ENCODE peak calls at places on chromosomes 7 and 10, in four cellular contexts. Z is neuronal stem cell, P is IMR-90, U is trophoblast cell. O is an unnamed sample.
A peak's percentile ranks its signal among the peaks of the same experiment; 100 is the strongest.

GRCh38 chr7:55132890-55133551 is 114.2 kb downstream of the EGFR start:
- DNase-seq in Z (no peak), P (peak; percentile 100), U (peak; percentile 97), O (peak; percentile 99)

GRCh38 chr7:73526892-73527821 is 5.1 kb upstream of the BAZ1B start:
- DNase-seq in Z (no peak), P (no peak), U (peak; percentile 17), O (no peak)

GRCh38 chr7:51289608-51290370 is 26.8 kb downstream of the COBL start:
- DNase-seq in Z (no peak), P (no peak), U (no peak), O (no peak)

GRCh38 chr10:95601116-95601719 is 40.0 kb upstream of the SORBS1 start:
- DNase-seq in Z (peak; percentile 82), P (peak; percentile 84), U (peak; percentile 81), O (peak; percentile 85)

GRCh38 chr10:5933909-5934546 is 43.3 kb downstream of the IL15RA start:
- DNase-seq in Z (no peak), P (no peak), U (no peak), O (no peak)

GRCh38 chr10:74837750-74838149 is 11.3 kb downstream of the KAT6B start:
- DNase-seq in Z (no peak), P (no peak), U (no peak), O (no peak)

GRCh38 chr10:100518761-100519241 is 860 bp downstream of the SEC31B start:
- DNase-seq in Z (peak; percentile 58), P (peak; percentile 70), U (peak; percentile 73), O (peak; percentile 78)

GRCh38 chr10:8417631-8418030 is 363.1 kb downstream of the GATA3 start:
- DNase-seq in Z (no peak), P (no peak), U (no peak), O (peak; percentile 28)

GRCh38 chr7:35647171-35647574 is 47.8 kb downstream of the HERPUD2 start:
- DNase-seq in Z (peak; percentile 33), P (peak; percentile 36), U (no peak), O (peak; percentile 63)

GRCh38 chr10:5985029-5985428 is 7.7 kb upstream of the IL15RA start:
- DNase-seq in Z (no peak), P (no peak), U (no peak), O (no peak)

GRCh38 chr10:108095932-108096925 is 931.7 kb upstream of the SORCS1 start:
- DNase-seq in Z (no peak), P (no peak), U (no peak), O (no peak)

GRCh38 chr10:99654791-99655190 is 4.5 kb upstream of the ENTPD7 start:
- DNase-seq in Z (no peak), P (no peak), U (peak; percentile 89), O (no peak)

GRCh38 chr7:156435486-156436231 is 204.9 kb upstream of the RNF32 start:
- DNase-seq in Z (no peak), P (no peak), U (no peak), O (no peak)

GRCh38 chr10:34229917-34230316 is 585.2 kb downstream of the PARD3 start:
- DNase-seq in Z (no peak), P (no peak), U (no peak), O (no peak)

GRCh38 chr7:1643270-1644092 is 26.6 kb upstream of the ELFN1 start:
- DNase-seq in Z (no peak), P (no peak), U (no peak), O (no peak)

GRCh38 chr10:117964528-117964927 is 82.2 kb downstream of the RAB11FIP2 start:
- DNase-seq in Z (no peak), P (no peak), U (no peak), O (no peak)

GRCh38 chr7:143892527-143893300 is 9.3 kb downstream of the TCAF1 start:
- DNase-seq in Z (no peak), P (peak; percentile 18), U (peak; percentile 16), O (peak; percentile 73)

GRCh38 chr7:50706469-50706937 is 76.2 kb downstream of the GRB10 start:
- DNase-seq in Z (no peak), P (no peak), U (peak; percentile 83), O (no peak)

GRCh38 chr10:34171957-34172527 is 643.1 kb downstream of the PARD3 start:
- DNase-seq in Z (no peak), P (peak; percentile 47), U (no peak), O (no peak)

GRCh38 chr10:86851329-86852207 is 95.1 kb downstream of the BMPR1A start:
- DNase-seq in Z (no peak), P (peak; percentile 92), U (no peak), O (no peak)

GRCh38 chr10:114359041-114359952 is 45.0 kb downstream of the AFAP1L2 start:
- DNase-seq in Z (no peak), P (no peak), U (no peak), O (peak; percentile 64)

GRCh38 chr7:136555933-136556332 is 312.5 kb upstream of the CHRM2 start:
- DNase-seq in Z (no peak), P (no peak), U (no peak), O (peak; percentile 19)

GRCh38 chr10:117492504-117492903 is 50.0 kb upstream of the EMX2 start:
- DNase-seq in Z (no peak), P (no peak), U (no peak), O (no peak)

GRCh38 chr7:30996261-30996660 is 32.5 kb downstream of the GHRHR start:
- DNase-seq in Z (no peak), P (no peak), U (peak; percentile 94), O (no peak)

GRCh38 chr7:30997316-30997715 is 33.6 kb downstream of the GHRHR start:
- DNase-seq in Z (no peak), P (peak; percentile 22), U (peak; percentile 55), O (no peak)

GRCh38 chr7:31000161-31000693 is 36.5 kb downstream of the GHRHR start:
- DNase-seq in Z (no peak), P (no peak), U (no peak), O (no peak)

GRCh38 chr7:30996883-30997282 is 33.1 kb downstream of the GHRHR start:
- DNase-seq in Z (no peak), P (no peak), U (peak; percentile 96), O (no peak)

GRCh38 chr7:30998180-30998579 is 34.4 kb downstream of the GHRHR start:
- DNase-seq in Z (no peak), P (no peak), U (no peak), O (no peak)
- H2AK5ac ChIP-seq in Z (no peak overlapping the region), P (no peak overlapping the region), U (no peak overlapping the region), O (no peak overlapping the region)

GRCh38 chr7:30829476-30829875 is 58.3 kb downstream of the MINDY4 start:
- DNase-seq in Z (no peak), P (no peak), U (no peak), O (no peak)

GRCh38 chr7:30828591-30828990 is 57.4 kb downstream of the MINDY4 start:
- DNase-seq in Z (no peak), P (no peak), U (no peak), O (no peak)

GRCh38 chr7:30831227-30831626 is 60.0 kb downstream of the MINDY4 start:
- DNase-seq in Z (no peak), P (peak; percentile 31), U (no peak), O (no peak)

DNA sequence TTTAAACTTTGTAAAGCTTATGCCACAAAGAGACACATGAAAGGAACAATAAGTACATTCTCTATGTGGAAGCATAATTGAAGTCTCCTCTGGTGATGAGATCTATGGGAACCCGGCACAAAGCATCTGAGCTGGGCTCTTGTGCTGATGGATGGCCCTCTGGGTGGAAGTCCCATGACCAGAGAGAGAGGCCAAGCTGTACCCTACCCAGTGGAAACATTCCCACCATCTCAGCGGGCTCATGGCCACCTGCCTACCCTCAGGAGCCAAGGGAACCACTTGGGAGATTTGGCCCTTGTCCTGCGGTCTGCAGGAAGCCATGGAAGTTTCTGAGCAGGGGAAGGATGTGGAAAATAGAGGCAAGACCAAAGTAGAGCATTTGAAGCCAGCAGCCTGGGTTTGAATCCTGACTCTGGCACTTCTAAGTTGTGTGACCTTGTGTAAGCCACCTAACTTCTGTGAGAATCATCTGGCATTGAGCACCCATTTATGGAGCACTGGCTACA is 54.1 kb downstream of the MINDY4 start:
- DNase-seq in Z (no peak), P (no peak), U (no peak), O (no peak)
- H3K27ac ChIP-seq in Z (no peak overlapping the region), P (no peak overlapping the region), U (no peak overlapping the region), O (no peak overlapping the region)

DNA sequence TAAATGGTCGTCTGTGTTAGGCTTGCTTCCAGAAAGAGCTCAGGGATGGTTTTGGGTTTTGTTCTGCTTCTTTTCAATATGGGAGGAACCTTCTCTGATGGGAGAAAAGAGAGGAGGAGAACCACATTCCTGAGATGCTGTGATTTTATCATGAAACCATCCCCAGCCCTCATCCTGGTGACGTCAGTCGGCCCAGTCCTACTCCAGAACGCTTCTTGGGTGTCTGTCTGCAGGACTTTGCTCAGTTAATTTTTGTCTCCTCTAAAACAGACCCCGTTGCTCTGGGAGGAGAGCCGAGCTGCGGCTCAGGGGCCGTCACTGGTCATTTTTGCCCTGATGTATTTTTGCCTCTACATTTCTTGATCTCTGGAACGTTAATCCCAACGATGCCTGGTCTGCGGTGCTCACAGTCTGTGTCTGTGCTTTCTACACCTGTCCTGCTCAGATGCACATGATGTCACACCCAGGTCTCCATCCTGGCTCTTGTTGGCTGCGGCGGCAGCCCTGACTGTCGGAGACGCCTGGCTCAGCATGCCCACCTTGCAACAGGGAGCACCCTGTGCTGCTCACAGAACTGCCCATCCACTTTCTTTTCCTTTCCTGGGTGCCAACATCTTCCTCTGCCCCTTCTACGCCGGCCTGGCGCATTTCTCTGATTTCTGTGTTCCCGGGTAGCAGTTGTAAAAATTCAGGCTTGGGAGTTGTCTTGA is 106.0 kb downstream of the CUX1 start:
- DNase-seq in Z (no peak), P (peak; percentile 55), U (peak; percentile 91), O (no peak)
- H2AK5ac ChIP-seq in Z (no peak overlapping the region), P (peak overlapping the region; percentile 94), U (peak overlapping the region; percentile 87), O (no peak overlapping the region)

GRCh38 chr10:98101366-98101765 is 33.1 kb upstream of the R3HCC1L start:
- DNase-seq in Z (no peak), P (no peak), U (no peak), O (peak; percentile 2)
- H3K27ac ChIP-seq in Z (no peak overlapping the region), P (no peak overlapping the region), U (no peak overlapping the region), O (no peak overlapping the region)

DNA sequence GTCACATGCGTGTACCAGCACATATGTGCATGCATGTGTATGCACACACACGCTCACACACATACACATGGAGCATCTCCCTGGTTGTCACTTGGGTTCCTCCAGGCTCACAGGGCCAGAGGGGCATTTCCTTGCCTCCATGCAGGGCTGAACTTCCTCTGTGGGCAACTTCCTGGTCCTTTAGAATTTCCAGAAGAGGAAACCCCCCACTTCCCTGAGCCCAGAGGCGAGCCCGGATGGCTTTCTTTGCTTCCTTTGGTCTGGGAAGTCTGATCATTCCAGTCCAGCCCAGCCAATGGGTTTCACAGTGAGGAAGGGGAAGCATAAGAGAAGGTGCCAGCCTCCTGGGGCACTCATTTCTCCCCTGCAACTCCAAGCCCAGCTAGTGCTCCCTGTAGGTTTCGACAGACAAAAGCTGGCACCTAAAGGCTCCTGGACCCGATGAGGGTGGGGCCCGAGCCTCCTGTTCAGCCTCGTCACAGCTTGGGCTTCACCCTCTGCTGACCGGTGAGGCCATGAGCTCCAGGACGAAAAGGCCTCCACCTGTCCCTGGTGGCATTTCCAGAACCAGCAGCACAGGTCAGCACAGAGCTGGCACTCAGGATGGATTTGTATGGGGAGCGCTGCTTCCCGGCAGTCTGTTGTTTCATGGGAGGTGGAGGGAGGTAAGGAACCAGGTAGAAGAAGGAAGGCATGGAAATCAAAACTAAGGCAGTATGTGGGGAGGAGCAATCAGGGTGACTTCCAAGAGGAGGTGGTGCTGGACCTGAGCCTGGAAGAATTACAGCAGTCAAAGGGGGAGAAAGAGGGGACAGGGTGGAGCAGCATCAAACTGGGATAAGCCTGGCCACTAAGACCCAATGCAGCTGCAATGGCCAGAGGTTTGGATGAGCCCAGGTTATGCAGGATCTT is 23.7 kb downstream of the BTBD16 start:
- DNase-seq in Z (no peak), P (no peak), U (no peak), O (no peak)
- H2AK5ac ChIP-seq in Z (peak overlapping the region; percentile 25), P (no peak overlapping the region), U (no peak overlapping the region), O (no peak overlapping the region)

GRCh38 chr7:78224923-78225322 is 426.4 kb downstream of the PHTF2 start:
- DNase-seq in Z (no peak), P (peak; percentile 47), U (no peak), O (peak; percentile 18)
- H3K27ac ChIP-seq in Z (no peak overlapping the region), P (peak overlapping the region; percentile 7), U (no peak overlapping the region), O (no peak overlapping the region)

GRCh38 chr7:47380325-47381131 is 201.4 kb downstream of the TNS3 start:
- DNase-seq in Z (peak; percentile 11), P (peak; percentile 73), U (peak; percentile 36), O (peak; percentile 57)
- H2AK5ac ChIP-seq in Z (peak overlapping the region; percentile 38), P (peak overlapping the region; percentile 13), U (no peak overlapping the region), O (peak overlapping the region; percentile 53)